ENCODE peak calls at places on chromosome 19, in five cellular contexts. L is sigmoid colon, W is GM23338, Q is esophagus muscularis mucosa, C is upper lobe of left lung. E is an unnamed sample.

GRCh38 chr19:31148671-31149070 is 200.6 kb downstream of the TSHZ3 start:
- DNase-seq in W (no peak), Q (no peak), C (no peak), L (no peak), E (no peak)

GRCh38 chr19:13163609-13164364 is 13.6 kb downstream of the IER2 start:
- DNase-seq in C (peak), Q (peak), W (peak), L (peak), E (peak)

GRCh38 chr19:30651066-30651465 is 278.9 kb downstream of the ZNF536 start:
- DNase-seq in L (no peak), W (no peak), C (no peak), Q (no peak), E (no peak)

GRCh38 chr19:16938211-16938610 is 49.4 kb downstream of the F2RL3 start:
- DNase-seq in Q (no peak), L (peak), W (no peak), C (no peak), E (no peak)

GRCh38 chr19:10797078-10797477 is 38.9 kb downstream of the TMED1 start:
- DNase-seq in Q (no peak), L (no peak), W (no peak), C (no peak), E (no peak)

GRCh38 chr19:13270514-13271105 is 120.4 kb downstream of the IER2 start:
- DNase-seq in L (no peak), C (no peak), Q (no peak), W (no peak), E (no peak)

GRCh38 chr19:18427752-18428131 is 8.5 kb downstream of the SSBP4 start:
- DNase-seq in C (no peak), W (no peak), L (no peak), Q (no peak), E (no peak)

GRCh38 chr19:52138614-52139290 is 986 bp downstream of the ZNF616 start:
- DNase-seq in W (peak), C (peak), L (no peak), Q (no peak), E (no peak)

GRCh38 chr19:48501961-48502719 is 9.5 kb downstream of the LMTK3 start:
- DNase-seq in W (peak), C (peak), L (no peak), Q (no peak), E (peak)

GRCh38 chr19:7515471-7516226 is at the start of gene ZNF358:
- DNase-seq in W (peak), L (peak), Q (no peak), C (peak), E (peak)

GRCh38 chr19:9847087-9847671 is 12.1 kb downstream of the PIN1 start:
- DNase-seq in C (no peak), Q (peak), W (peak), L (peak), E (peak)

GRCh38 chr19:34482380-34483250 is 1.1 kb downstream of the WTIP start:
- DNase-seq in Q (no peak), W (peak), C (no peak), L (no peak), E (no peak)

GRCh38 chr19:29372921-29373797 is 152.6 kb upstream of the VSTM2B start:
- DNase-seq in Q (peak), C (peak), L (peak), W (no peak), E (no peak)

GRCh38 chr19:1116726-1117581 is 13.2 kb downstream of the GPX4 start:
- DNase-seq in C (no peak), L (no peak), Q (no peak), W (peak), E (no peak)

GRCh38 chr19:50633973-50634372 is 5.7 kb downstream of the SYT3 start:
- DNase-seq in W (no peak), C (no peak), Q (no peak), L (no peak), E (no peak)

GRCh38 chr19:21568816-21569496 is 63.6 kb downstream of the ZNF429 start:
- DNase-seq in Q (peak), C (peak), W (peak), L (peak), E (peak)

GRCh38 chr19:49875801-49876421 is 1.2 kb downstream of the AKT1S1 start:
- DNase-seq in Q (no peak), W (peak), C (peak), L (peak), E (no peak)

GRCh38 chr19:17031741-17032140 is 5.1 kb upstream of the CPAMD8 start:
- DNase-seq in Q (no peak), L (no peak), W (no peak), C (no peak), E (no peak)

GRCh38 chr19:58351558-58351878 is 1.8 kb downstream of the A1BG start:
- DNase-seq in L (no peak), C (no peak), Q (no peak), W (no peak), E (no peak)

GRCh38 chr19:46159418-46159817 is 11.4 kb downstream of the IGFL2 start:
- DNase-seq in Q (peak), L (no peak), C (no peak), W (no peak), E (no peak)

GRCh38 chr19:34365463-34366401 is 736 bp downstream of the GPI start:
- DNase-seq in W (peak), L (peak), Q (no peak), C (peak), E (peak)

GRCh38 chr19:46416077-46416709 is 2.8 kb upstream of the CCDC8 start:
- DNase-seq in C (peak), L (peak), Q (no peak), W (peak), E (peak)

GRCh38 chr19:43532571-43532961 is 422 bp upstream of the ZNF575 start:
- DNase-seq in L (peak), C (peak), W (no peak), Q (no peak), E (peak)

DNA sequence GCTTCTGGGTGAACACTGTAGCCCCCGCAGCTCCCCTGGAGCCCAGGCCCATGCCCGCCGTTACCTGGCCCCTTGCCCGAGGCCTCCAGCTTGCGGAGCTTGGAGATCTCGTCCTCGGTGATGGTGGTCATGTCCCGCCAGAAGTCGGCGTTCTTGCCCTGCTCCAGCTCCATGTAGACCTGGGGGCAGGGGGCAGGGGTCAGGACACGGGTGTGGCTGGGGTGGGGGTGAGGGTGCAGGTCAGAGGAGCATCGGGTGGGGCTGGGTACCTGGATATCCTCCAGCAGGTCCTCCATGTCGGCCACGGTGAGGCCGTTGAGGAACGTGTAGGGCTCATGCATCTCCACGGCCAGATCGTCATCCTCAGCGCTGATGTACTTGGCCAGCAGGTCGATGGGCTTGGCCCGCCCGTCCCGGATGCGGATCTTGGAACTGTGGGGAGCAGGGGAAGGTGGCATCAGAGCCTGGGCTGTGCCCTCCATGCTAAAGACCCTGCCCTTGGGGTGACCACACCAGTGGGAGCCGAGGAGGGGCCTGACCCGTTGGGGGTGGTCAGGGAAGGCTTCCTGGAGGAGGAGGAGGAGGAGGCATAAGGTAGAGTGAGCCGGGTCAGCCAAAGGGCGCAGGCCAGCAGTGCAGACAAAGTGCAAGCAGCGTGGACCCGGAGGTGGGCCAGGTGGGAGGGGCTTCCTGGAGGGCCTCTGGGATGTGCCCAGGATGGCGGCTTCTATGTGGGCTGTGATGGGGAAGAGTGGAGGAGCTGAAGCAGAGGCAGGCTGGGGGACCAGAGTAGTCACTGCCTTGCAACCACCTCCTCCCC is 7.6 kb downstream of the CACTIN start:
- DNase-seq in C (no peak), W (no peak), Q (no peak), L (no peak), E (no peak)
- TF ChIP-seq CTCF in C (no peak), W (no peak), Q (no peak), L (no peak), E (no peak)

GRCh38 chr19:41531438-41532311 is 44.3 kb upstream of the CEACAM21 start:
- DNase-seq in Q (peak), L (peak), C (peak), W (no peak), E (peak)
- TF ChIP-seq POLR2AphosphoS5 in Q (peak), L (peak), C (peak), W (no peak), E (peak)

DNA sequence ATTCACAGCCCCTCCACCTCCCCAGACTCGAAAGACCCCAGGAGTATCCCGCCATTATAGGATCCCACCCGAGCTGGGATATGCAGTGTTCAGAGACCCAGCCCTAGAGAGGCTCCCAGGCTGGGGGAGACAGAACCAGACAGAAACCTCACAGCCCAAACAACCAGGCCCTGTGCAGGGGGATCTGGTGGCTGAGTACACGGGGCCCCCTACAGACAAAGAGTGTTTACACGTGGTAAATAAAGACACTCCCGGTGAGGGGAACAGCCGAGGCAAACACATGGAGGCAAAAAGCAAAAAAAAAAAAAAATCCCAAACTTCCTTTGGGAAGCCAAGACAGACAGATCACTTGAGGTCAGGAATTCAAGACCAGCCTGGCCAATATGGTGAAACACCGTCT is 25.1 kb downstream of the TINCR start:
- DNase-seq in Q (no peak), C (no peak), W (peak), L (no peak), E (no peak)
- TF ChIP-seq CTCF in Q (no peak), C (no peak), W (peak), L (no peak), E (no peak)

GRCh38 chr19:33296473-33297060 is 5.8 kb downstream of the CEBPA start:
- DNase-seq in W (no peak), L (peak), Q (no peak), C (peak), E (no peak)

GRCh38 chr19:33297401-33298145 is 4.8 kb downstream of the CEBPA start:
- DNase-seq in W (no peak), Q (no peak), L (peak), C (peak), E (no peak)

GRCh38 chr19:33300016-33300981 is 2.0 kb downstream of the CEBPA start:
- DNase-seq in Q (no peak), C (no peak), W (no peak), L (peak), E (peak)

GRCh38 chr19:33299061-33299665 is 3.2 kb downstream of the CEBPA start:
- DNase-seq in C (no peak), L (peak), W (no peak), Q (no peak), E (no peak)

DNA sequence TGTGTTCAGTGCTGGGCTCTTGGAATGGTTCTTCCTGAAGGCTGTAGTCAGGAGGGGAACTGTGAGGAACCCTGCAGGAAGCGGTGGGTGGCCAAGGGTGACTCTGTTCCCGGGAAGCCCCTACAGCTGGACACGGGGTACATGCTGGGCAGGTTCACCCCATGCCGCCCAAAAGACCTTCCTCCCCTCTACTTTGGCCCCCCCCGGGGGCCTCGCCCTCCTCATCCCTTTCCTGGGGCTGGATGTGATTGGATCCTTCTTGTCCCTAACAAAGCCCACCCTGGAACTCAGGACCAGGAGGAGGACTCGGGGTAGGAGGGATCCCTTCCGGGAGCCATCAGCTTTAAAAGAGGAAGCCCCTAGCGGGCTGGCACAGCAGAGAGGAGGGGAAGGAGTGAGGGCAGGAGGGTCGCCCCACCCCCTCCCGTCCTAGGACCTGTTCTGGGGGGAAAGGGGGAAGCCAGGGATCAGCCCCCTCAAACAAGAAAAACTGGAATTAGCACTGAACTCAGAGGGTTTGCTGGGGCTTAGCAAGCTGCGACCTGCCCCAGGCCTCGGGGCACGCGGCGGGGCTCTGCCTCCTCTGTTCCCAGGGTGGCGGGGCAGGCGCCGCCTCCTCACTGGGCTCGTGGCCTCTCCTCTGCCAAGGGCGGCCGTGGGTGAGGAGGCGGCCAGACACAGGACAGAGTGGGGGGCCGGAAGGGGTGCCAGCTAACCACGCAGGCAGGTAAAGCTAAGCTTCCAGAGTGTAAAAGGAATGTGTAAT is 4.0 kb downstream of the CEBPA start:
- DNase-seq in L (peak), C (peak), W (peak), Q (no peak), E (peak)
- TF ChIP-seq POLR2AphosphoS5 in L (no peak), C (no peak), W (no peak), Q (no peak), E (no peak)

GRCh38 chr19:14503285-14503684 is 7.4 kb upstream of the GIPC1 start:
- DNase-seq in W (no peak), Q (no peak), C (no peak), L (no peak), E (no peak)

GRCh38 chr19:14502334-14503092 is 6.6 kb upstream of the GIPC1 start:
- DNase-seq in W (no peak), Q (no peak), C (peak), L (no peak), E (no peak)

GRCh38 chr19:14509382-14509781 is 8.8 kb downstream of the DNAJB1 start:
- DNase-seq in Q (no peak), C (no peak), W (no peak), L (no peak), E (no peak)

GRCh38 chr19:14507704-14508246 is 10.4 kb downstream of the DNAJB1 start:
- DNase-seq in L (no peak), W (no peak), Q (no peak), C (peak), E (no peak)

GRCh38 chr19:14505488-14506239 is 9.7 kb upstream of the GIPC1 start:
- DNase-seq in W (peak), C (peak), Q (no peak), L (no peak), E (peak)
- TF ChIP-seq CTCF in W (peak), C (peak), Q (peak), L (peak), E (peak)

E was measured in stomach.